ENCODE peak calls at places on chromosome 21, in five cellular contexts. One of them, this sample, is unnamed.

GRCh38 chr21:42845296-42845965 is 33.9 kb downstream of the WDR4 start:
- DNase-seq in T-helper 17 cell: no peak
- DNase-seq in NCI-H2171: no peak
- DNase-seq in thoracic aorta: no peak
- DNase-seq in breast epithelium: no peak
- DNase-seq in this sample: no peak

GRCh38 chr21:33801424-33802405 is 113.9 kb downstream of the ATP5PO start:
- DNase-seq in T-helper 17 cell: no peak
- DNase-seq in NCI-H2171: peak; percentile 89
- DNase-seq in thoracic aorta: no peak
- DNase-seq in breast epithelium: peak; percentile 63
- DNase-seq in this sample: no peak

GRCh38 chr21:15638856-15639549 is 90.8 kb upstream of the USP25 start:
- DNase-seq in T-helper 17 cell: no peak
- DNase-seq in NCI-H2171: no peak
- DNase-seq in thoracic aorta: no peak
- DNase-seq in breast epithelium: peak; percentile 63
- DNase-seq in this sample: no peak

GRCh38 chr21:26583737-26584136 is 10.7 kb upstream of the CYYR1 start:
- DNase-seq in T-helper 17 cell: no peak
- DNase-seq in NCI-H2171: no peak
- DNase-seq in thoracic aorta: no peak
- DNase-seq in breast epithelium: no peak
- DNase-seq in this sample: no peak

GRCh38 chr21:35219719-35220118 is 170.6 kb upstream of the RUNX1 start:
- DNase-seq in T-helper 17 cell: no peak
- DNase-seq in NCI-H2171: no peak
- DNase-seq in thoracic aorta: no peak
- DNase-seq in breast epithelium: no peak
- DNase-seq in this sample: no peak

GRCh38 chr21:43718872-43719747 is at the start of gene PDXK:
- DNase-seq in T-helper 17 cell: peak; percentile 70
- DNase-seq in NCI-H2171: peak; percentile 64
- DNase-seq in thoracic aorta: no peak
- DNase-seq in breast epithelium: peak; percentile 83
- DNase-seq in this sample: peak; percentile 77

GRCh38 chr21:42731264-42732032 is 78.0 kb downstream of the PDE9A start:
- DNase-seq in T-helper 17 cell: no peak
- DNase-seq in NCI-H2171: no peak
- DNase-seq in thoracic aorta: no peak
- DNase-seq in breast epithelium: no peak
- DNase-seq in this sample: no peak

GRCh38 chr21:28220670-28221069 is 772.0 kb downstream of the LTN1 start:
- DNase-seq in T-helper 17 cell: no peak
- DNase-seq in NCI-H2171: no peak
- DNase-seq in thoracic aorta: no peak
- DNase-seq in breast epithelium: no peak
- DNase-seq in this sample: no peak

GRCh38 chr21:34313116-34313515 is 50.7 kb upstream of the KCNE2 start:
- DNase-seq in T-helper 17 cell: no peak
- DNase-seq in NCI-H2171: no peak
- DNase-seq in thoracic aorta: no peak
- DNase-seq in breast epithelium: no peak
- DNase-seq in this sample: no peak

GRCh38 chr21:44402323-44403105 is 49.1 kb downstream of the TRPM2 start:
- DNase-seq in T-helper 17 cell: no peak
- DNase-seq in NCI-H2171: no peak
- DNase-seq in thoracic aorta: no peak
- DNase-seq in breast epithelium: no peak
- DNase-seq in this sample: no peak

This sample was measured in tibial nerve.